ENCODE peak calls at places on chromosome 4, in six cellular contexts. I is SJCRH30, W is lower lobe of right lung, G is small intestine, H is fibroblast of lung, M is fibroblast of mammary gland. X is an unnamed sample.

GRCh38 chr4:3040447-3041191 is 33.7 kb downstream of the HTT-AS start:
- DNase-seq in I (no peak), W (no peak), G (no peak), H (no peak), M (no peak), X (no peak)

GRCh38 chr4:56505269-56506109 is at the start of gene ARL9:
- DNase-seq in I (no peak), W (peak), G (peak), H (peak), M (peak), X (peak)

GRCh38 chr4:111778543-111778942 is 366.7 kb upstream of the FAM241A start:
- DNase-seq in I (no peak), W (no peak), G (no peak), H (no peak), M (peak), X (no peak)

GRCh38 chr4:123064390-123064789 is 142.0 kb upstream of the NUDT6 start:
- DNase-seq in I (no peak), W (no peak), G (no peak), H (peak), M (peak), X (peak)

GRCh38 chr4:169971456-169972015 is 54.7 kb downstream of the MFAP3L start:
- DNase-seq in I (no peak), W (no peak), G (no peak), H (peak), M (peak), X (no peak)

GRCh38 chr4:154982187-154983047 is 201.3 kb downstream of the RBM46 start:
- DNase-seq in I (peak), W (peak), G (peak), H (peak), M (peak), X (peak)

GRCh38 chr4:3416270-3416669 is 25.5 kb upstream of the HGFAC start:
- DNase-seq in I (peak), W (no peak), G (no peak), H (no peak), M (no peak), X (no peak)

GRCh38 chr4:1204286-1204827 is 32.0 kb upstream of the SPON2 start:
- DNase-seq in I (peak), W (peak), G (no peak), H (no peak), M (no peak), X (no peak)

GRCh38 chr4:52606766-52607165 is 52.3 kb downstream of the USP46 start:
- DNase-seq in I (no peak), W (no peak), G (no peak), H (peak), M (no peak), X (no peak)

DNA sequence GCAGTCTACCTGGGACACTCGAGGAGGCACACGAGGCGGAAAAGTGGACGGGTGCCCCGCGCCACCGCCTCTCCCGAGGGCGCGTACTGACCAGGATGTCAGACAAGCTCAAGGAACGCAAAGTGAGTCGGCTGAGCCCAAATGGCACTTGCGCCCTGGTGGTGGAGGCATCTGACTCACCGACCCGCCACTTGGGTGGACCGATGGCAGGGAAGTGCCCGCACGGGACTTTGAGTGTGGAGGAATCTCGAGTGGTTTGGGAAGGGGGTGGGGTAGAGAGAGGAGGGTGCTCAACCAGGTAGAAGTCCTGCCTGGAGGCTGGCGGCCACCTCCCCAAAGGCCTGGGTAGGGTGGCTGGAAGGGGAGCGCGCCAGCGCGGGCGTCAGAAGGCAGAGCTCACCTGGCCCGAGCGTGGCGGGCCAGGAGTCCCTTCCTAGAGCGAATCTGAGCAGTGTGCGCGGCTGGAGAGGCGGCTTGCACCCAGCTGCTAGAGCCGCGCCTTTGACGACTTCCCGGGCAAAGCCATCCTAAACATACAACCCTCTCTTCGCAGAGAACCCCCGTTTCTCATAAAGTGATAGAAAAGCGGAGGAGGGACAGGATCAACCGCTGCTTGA is 652 bp downstream of the HELT start:
- DNase-seq in I (no peak), W (peak), G (no peak), H (no peak), M (no peak), X (no peak)
- H3K4me3 ChIP-seq in I (no peak), W (peak), G (no peak), H (no peak), M (no peak), X (no peak)

DNA sequence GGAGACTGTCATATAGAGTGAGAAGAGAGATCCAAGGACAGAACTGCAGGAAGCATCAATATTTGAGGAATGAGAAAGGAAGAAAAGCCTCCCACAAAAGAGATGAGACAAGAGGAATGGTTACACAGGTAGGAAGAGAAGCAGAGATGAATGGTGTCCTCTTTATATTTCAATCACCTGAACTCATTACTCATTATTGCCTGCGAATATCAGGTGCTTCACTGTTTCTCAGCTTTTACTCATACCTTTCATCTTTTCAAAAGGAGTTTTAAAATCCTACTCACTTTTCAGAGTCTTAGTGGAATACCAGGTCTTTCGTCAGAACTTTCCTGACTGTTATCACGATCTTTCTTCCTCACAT is 14.9 kb upstream of the SEC24D start:
- DNase-seq in I (no peak), W (no peak), G (no peak), H (no peak), M (no peak), X (no peak)
- H3K4me3 ChIP-seq in I (peak), W (peak), G (peak), H (peak), M (no peak), X (peak)

GRCh38 chr4:185202984-185203379 is 818 bp downstream of the CFAP97 start:
- DNase-seq in I (no peak), W (no peak), G (no peak), H (no peak), M (no peak), X (no peak)

GRCh38 chr4:185201983-185202962 is 1.5 kb downstream of the CFAP97 start:
- DNase-seq in I (peak), W (no peak), G (no peak), H (peak), M (peak), X (no peak)

GRCh38 chr4:185205697-185206342 is 2.0 kb upstream of the CFAP97 start:
- DNase-seq in I (no peak), W (no peak), G (no peak), H (no peak), M (no peak), X (no peak)

GRCh38 chr4:185203380-185204237 is at the start of gene CFAP97:
- DNase-seq in I (peak), W (peak), G (peak), H (peak), M (peak), X (peak)

DNA sequence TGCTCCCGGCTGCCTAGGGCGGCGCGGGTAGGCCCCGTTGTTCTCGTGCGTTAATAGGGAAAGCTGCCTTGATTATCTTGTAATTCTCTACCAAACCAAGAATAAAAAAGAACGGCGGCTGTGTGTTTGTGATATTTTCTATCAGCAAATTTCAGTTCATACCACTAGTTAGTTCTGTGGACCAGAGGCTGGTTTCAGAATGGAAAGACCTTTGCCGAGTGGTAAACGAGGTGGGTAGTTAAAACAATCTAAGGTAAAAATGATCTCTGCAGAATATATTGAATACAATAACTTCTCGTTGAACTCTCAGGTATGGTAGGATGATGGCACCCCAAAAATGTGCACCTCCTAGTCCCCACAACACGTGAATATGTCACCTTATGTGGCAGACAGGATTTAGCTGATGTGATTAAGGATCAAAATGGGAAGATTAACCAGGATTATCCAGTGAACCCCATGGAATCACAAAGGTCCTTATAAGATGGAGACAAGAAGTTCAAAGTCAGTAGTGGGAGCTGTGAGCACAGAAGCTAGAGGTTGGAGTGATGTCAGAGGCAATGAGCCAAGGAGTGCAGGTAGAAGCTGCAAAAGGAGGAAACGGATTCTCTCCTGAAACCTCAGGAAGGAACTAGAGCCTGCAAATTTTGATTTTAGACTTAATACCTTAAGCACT is 574 bp upstream of the CFAP97 start:
- DNase-seq in I (no peak), W (no peak), G (peak), H (no peak), M (peak), X (no peak)
- H3K4me3 ChIP-seq in I (peak), W (peak), G (peak), H (peak), M (peak), X (peak)

DNA sequence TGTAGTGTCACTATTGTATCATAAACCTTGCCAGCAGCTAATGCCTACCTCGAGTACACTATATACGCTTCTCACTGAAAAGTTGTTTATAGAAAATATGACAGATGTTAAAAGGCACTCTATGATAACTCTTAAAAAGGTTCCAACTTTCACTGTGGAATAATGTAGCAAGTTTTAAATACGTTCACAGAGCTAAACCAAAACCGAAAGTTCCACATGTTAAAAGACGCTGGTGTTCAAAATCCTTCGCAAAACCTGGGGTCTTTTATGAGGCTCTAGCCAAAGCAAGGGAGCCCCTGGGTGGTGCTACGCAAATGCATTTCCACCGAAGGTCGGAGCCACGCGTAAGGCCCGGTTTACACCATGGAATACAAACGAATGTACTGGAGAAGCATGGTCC is 103.7 kb upstream of the TENM3 start:
- DNase-seq in I (no peak), W (no peak), G (peak), H (no peak), M (no peak), X (no peak)
- H3K4me3 ChIP-seq in I (no peak), W (peak), G (peak), H (peak), M (no peak), X (peak)

GRCh38 chr4:39353478-39354177 is 12.5 kb downstream of the RFC1 start:
- DNase-seq in I (no peak), W (no peak), G (peak), H (peak), M (peak), X (no peak)
- H3K4me3 ChIP-seq in I (no peak), W (peak), G (peak), H (peak), M (peak), X (peak)

GRCh38 chr4:101158507-101158906 is 188.8 kb downstream of the PPP3CA start:
- DNase-seq in I (no peak), W (no peak), G (no peak), H (no peak), M (no peak), X (no peak)
- H3K4me3 ChIP-seq in I (no peak), W (no peak), G (no peak), H (no peak), M (no peak), X (no peak)

X was measured in skeletal muscle cell.